ENCODE peak calls at places on chromosome 18, in four cellular contexts. One of them, this sample, is unnamed.

GRCh38 chr18:79685281-79685680 is 5.7 kb downstream of the CTDP1 start:
- DNase-seq in K562: no peak
- DNase-seq in mammary epithelial cell: no peak
- DNase-seq in psoas muscle: no peak
- DNase-seq in this sample: no peak

GRCh38 chr18:26703170-26703933 is 155.0 kb upstream of the KCTD1 start:
- DNase-seq in K562: no peak
- DNase-seq in mammary epithelial cell: no peak
- DNase-seq in psoas muscle: no peak
- DNase-seq in this sample: no peak

GRCh38 chr18:52394602-52395001 is 54.6 kb downstream of the DCC start:
- DNase-seq in K562: no peak
- DNase-seq in mammary epithelial cell: no peak
- DNase-seq in psoas muscle: no peak
- DNase-seq in this sample: no peak

GRCh38 chr18:63787673-63788072 is 12.5 kb downstream of the SERPINB7 start:
- DNase-seq in K562: no peak
- DNase-seq in mammary epithelial cell: no peak
- DNase-seq in psoas muscle: no peak
- DNase-seq in this sample: no peak

GRCh38 chr18:52046842-52047241 is 293.2 kb upstream of the DCC start:
- DNase-seq in K562: no peak
- DNase-seq in mammary epithelial cell: no peak
- DNase-seq in psoas muscle: no peak
- DNase-seq in this sample: peak; percentile 88

GRCh38 chr18:54241483-54241882 is 17.0 kb upstream of the MBD2 start:
- DNase-seq in K562: no peak
- DNase-seq in mammary epithelial cell: no peak
- DNase-seq in psoas muscle: no peak
- DNase-seq in this sample: no peak

GRCh38 chr18:59298871-59299270 is 19.6 kb downstream of the CPLX4 start:
- DNase-seq in K562: no peak
- DNase-seq in mammary epithelial cell: no peak
- DNase-seq in psoas muscle: no peak
- DNase-seq in this sample: peak; percentile 81

GRCh38 chr18:32439802-32440201 is 30.9 kb downstream of the GAREM1 start:
- DNase-seq in K562: no peak
- DNase-seq in mammary epithelial cell: no peak
- DNase-seq in psoas muscle: no peak
- DNase-seq in this sample: no peak

GRCh38 chr18:77316641-77317040 is 67.0 kb downstream of the GALR1 start:
- DNase-seq in K562: no peak
- DNase-seq in mammary epithelial cell: peak; percentile 17
- DNase-seq in psoas muscle: no peak
- DNase-seq in this sample: no peak

GRCh38 chr18:54734059-54734458 is 94.2 kb upstream of the RAB27B start:
- DNase-seq in K562: peak; percentile 19
- DNase-seq in mammary epithelial cell: peak; percentile 91
- DNase-seq in psoas muscle: no peak
- DNase-seq in this sample: no peak

GRCh38 chr18:68438983-68439382 is 275.9 kb downstream of the TMX3 start:
- DNase-seq in K562: no peak
- DNase-seq in mammary epithelial cell: peak; percentile 57
- DNase-seq in psoas muscle: peak; percentile 12
- DNase-seq in this sample: no peak

GRCh38 chr18:61606759-61607158 is 273.5 kb downstream of the CDH20 start:
- DNase-seq in K562: peak; percentile 19
- DNase-seq in mammary epithelial cell: peak; percentile 89
- DNase-seq in psoas muscle: peak; percentile 71
- DNase-seq in this sample: no peak

GRCh38 chr18:45874501-45875184 is 49.2 kb downstream of the SIGLEC15 start:
- DNase-seq in K562: no peak
- DNase-seq in mammary epithelial cell: peak; percentile 52
- DNase-seq in psoas muscle: no peak
- DNase-seq in this sample: no peak

GRCh38 chr18:7725897-7726296 is 158.8 kb downstream of the PTPRM start:
- DNase-seq in K562: no peak
- DNase-seq in mammary epithelial cell: no peak
- DNase-seq in psoas muscle: no peak
- DNase-seq in this sample: no peak

GRCh38 chr18:78601349-78601748 is 378.3 kb upstream of the SALL3 start:
- DNase-seq in K562: no peak
- DNase-seq in mammary epithelial cell: no peak
- DNase-seq in psoas muscle: no peak
- DNase-seq in this sample: no peak

GRCh38 chr18:75754433-75754832 is 326.9 kb upstream of the SMIM21 start:
- DNase-seq in K562: no peak
- DNase-seq in mammary epithelial cell: no peak
- DNase-seq in psoas muscle: no peak
- DNase-seq in this sample: no peak

GRCh38 chr18:48441405-48441881 is 32.3 kb upstream of the ZBTB7C start:
- DNase-seq in K562: no peak
- DNase-seq in mammary epithelial cell: no peak
- DNase-seq in psoas muscle: peak; percentile 67
- DNase-seq in this sample: peak; percentile 36

GRCh38 chr18:9861933-9862332 is 23.8 kb upstream of the TXNDC2 start:
- DNase-seq in K562: no peak
- DNase-seq in mammary epithelial cell: no peak
- DNase-seq in psoas muscle: no peak
- DNase-seq in this sample: no peak

DNA sequence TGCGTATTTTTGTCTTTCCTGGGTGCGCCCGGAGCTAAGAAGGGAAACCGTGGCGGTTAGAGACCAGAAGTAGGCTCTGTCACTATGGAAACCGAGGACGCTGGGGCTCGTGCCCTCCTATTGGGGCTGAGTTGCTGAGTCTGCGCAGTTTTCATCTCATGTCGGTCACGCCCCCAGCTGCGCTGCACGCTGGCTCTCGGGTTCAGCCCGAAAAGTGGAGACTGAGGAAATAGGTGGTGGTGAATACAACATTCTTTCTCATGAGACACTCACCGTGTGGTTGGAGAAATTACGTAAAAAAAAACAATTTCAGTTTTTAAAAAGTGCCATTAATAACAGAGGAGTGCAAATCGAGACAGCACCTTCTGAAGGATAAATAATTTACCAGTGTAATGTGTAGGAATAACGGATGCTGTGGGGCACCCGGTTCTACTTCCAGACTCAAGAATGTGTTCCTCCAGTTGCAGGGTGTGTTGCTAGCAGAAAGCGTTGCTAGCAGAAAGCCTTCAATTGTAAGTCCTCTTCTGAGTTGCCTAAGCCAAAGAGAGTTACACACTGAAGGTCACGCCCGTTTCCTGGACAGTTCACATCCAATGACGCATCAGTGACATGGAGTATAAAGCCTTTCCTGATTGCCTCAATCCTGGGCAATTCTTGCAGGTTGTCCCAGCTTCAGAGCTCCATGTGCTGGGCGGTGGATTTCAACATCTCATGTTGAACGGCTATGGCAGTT is 20.4 kb upstream of the CXXC1 start:
- DNase-seq in K562: peak; percentile 84
- DNase-seq in mammary epithelial cell: peak; percentile 92
- DNase-seq in psoas muscle: peak; percentile 86
- DNase-seq in this sample: peak; percentile 93
- H3K27ac ChIP-seq in K562: no peak overlapping the region
- H3K27ac ChIP-seq in mammary epithelial cell: peak overlapping the region; percentile 79
- H3K27ac ChIP-seq in psoas muscle: no peak overlapping the region
- H3K27ac ChIP-seq in this sample: no peak overlapping the region

DNA sequence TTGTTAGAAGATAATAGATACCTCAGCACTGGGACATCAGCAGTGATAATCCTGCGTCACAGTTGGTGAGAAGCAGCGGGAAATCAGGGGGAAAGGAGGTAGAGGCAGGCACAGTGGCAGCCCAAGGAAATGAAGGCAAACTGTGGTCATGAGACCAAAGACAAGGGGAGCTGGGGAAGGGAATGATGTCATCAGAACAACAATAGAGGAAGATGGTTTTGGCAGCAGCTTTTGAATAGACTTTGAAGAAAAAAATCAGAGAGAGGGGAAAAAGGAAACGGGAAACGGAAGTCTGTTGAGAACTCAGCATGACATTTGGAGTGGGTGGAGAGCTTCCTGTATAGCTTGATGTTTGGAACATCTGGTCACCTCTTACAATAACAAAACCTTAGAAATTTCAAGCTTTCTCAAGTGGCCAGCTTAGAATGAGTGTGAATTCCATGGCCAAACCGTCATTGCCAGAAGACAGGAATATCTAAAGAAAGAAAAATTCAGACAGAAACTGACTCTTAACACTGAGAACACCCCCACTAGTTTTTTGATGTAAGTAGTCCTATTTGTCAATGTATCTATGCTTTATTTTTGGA is 18.4 kb upstream of the YES1 start:
- DNase-seq in K562: peak; percentile 55
- DNase-seq in mammary epithelial cell: peak; percentile 11
- DNase-seq in psoas muscle: no peak
- DNase-seq in this sample: no peak
- H3K4me3 ChIP-seq in K562: peak overlapping the region; percentile 41
- H3K4me3 ChIP-seq in mammary epithelial cell: no peak overlapping the region
- H3K4me3 ChIP-seq in psoas muscle: no peak overlapping the region
- H3K4me3 ChIP-seq in this sample: peak overlapping the region; percentile 12

GRCh38 chr18:2970344-2970743 is 42.6 kb downstream of the LPIN2 start:
- DNase-seq in K562: no peak
- DNase-seq in mammary epithelial cell: no peak
- DNase-seq in psoas muscle: no peak
- DNase-seq in this sample: no peak
- H3K27ac ChIP-seq in K562: no peak overlapping the region
- H3K27ac ChIP-seq in mammary epithelial cell: no peak overlapping the region
- H3K27ac ChIP-seq in psoas muscle: no peak overlapping the region
- H3K27ac ChIP-seq in this sample: no peak overlapping the region

GRCh38 chr18:35240664-35241522 is at the start of gene ZNF397:
- DNase-seq in K562: peak; percentile 99
- DNase-seq in mammary epithelial cell: peak; percentile 93
- DNase-seq in psoas muscle: peak; percentile 99
- DNase-seq in this sample: peak; percentile 98

GRCh38 chr18:35241523-35241804 is 630 bp downstream of the ZNF397 start:
- DNase-seq in K562: no peak
- DNase-seq in mammary epithelial cell: no peak
- DNase-seq in psoas muscle: no peak
- DNase-seq in this sample: no peak

GRCh38 chr18:35239314-35239713 is 1.5 kb upstream of the ZNF397 start:
- DNase-seq in K562: peak; percentile 21
- DNase-seq in mammary epithelial cell: no peak
- DNase-seq in psoas muscle: no peak
- DNase-seq in this sample: no peak

GRCh38 chr18:35244671-35245070 is 3.8 kb downstream of the ZNF397 start:
- DNase-seq in K562: no peak
- DNase-seq in mammary epithelial cell: no peak
- DNase-seq in psoas muscle: no peak
- DNase-seq in this sample: no peak

DNA sequence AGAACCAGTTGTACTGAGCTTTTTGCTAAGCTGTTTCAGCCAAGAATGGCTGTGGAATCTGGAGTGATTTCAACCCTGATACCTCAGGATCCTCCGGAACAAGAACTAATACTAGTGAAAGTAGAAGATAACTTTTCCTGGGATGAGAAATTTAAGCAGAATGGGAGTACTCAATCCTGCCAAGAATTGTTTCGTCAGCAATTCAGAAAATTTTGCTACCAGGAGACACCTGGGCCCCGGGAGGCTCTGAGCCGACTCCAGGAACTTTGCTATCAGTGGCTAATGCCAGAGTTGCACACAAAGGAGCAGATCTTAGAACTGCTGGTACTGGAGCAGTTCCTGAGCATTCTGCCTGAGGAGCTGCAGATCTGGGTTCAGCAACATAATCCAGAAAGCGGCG is 1.6 kb downstream of the ZNF397 start:
- DNase-seq in K562: no peak
- DNase-seq in mammary epithelial cell: no peak
- DNase-seq in psoas muscle: no peak
- DNase-seq in this sample: no peak
- H3K4me3 ChIP-seq in K562: no peak overlapping the region
- H3K4me3 ChIP-seq in mammary epithelial cell: no peak overlapping the region
- H3K4me3 ChIP-seq in psoas muscle: no peak overlapping the region
- H3K4me3 ChIP-seq in this sample: no peak overlapping the region

GRCh38 chr18:74065366-74065765 is 82.3 kb downstream of the FBXO15 start:
- DNase-seq in K562: no peak
- DNase-seq in mammary epithelial cell: no peak
- DNase-seq in psoas muscle: no peak
- DNase-seq in this sample: no peak
- H3K27ac ChIP-seq in K562: no peak overlapping the region
- H3K27ac ChIP-seq in mammary epithelial cell: no peak overlapping the region
- H3K27ac ChIP-seq in psoas muscle: no peak overlapping the region
- H3K27ac ChIP-seq in this sample: no peak overlapping the region

DNA sequence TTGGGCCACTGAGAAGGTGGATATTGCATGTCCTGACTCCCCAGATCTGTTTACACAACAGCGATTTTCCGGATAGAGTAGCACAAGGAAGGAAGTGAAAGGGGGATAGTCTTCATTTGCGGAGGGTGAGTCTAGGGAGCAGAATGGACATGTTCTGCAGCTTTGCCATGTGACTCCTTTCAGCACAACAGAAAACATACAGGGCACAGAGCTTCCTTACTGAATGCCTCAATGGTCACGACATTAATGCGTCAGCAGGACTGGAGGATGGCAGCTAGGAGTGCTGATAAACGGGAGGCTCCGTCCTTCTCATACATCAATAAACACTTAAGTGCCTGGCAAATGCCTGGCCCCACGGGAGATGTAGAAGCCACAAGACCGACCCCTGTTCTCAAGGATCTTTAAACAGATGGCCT is 163.0 kb downstream of the FAM210A start:
- DNase-seq in K562: no peak
- DNase-seq in mammary epithelial cell: no peak
- DNase-seq in psoas muscle: no peak
- DNase-seq in this sample: no peak
- H3K4me3 ChIP-seq in K562: no peak overlapping the region
- H3K4me3 ChIP-seq in mammary epithelial cell: no peak overlapping the region
- H3K4me3 ChIP-seq in psoas muscle: no peak overlapping the region
- H3K4me3 ChIP-seq in this sample: no peak overlapping the region

GRCh38 chr18:11020454-11020853 is 128.9 kb downstream of the PIEZO2 start:
- DNase-seq in K562: no peak
- DNase-seq in mammary epithelial cell: no peak
- DNase-seq in psoas muscle: no peak
- DNase-seq in this sample: no peak

GRCh38 chr18:11019295-11019694 is 130.1 kb downstream of the PIEZO2 start:
- DNase-seq in K562: no peak
- DNase-seq in mammary epithelial cell: no peak
- DNase-seq in psoas muscle: no peak
- DNase-seq in this sample: no peak

GRCh38 chr18:11020867-11021414 is 128.4 kb downstream of the PIEZO2 start:
- DNase-seq in K562: no peak
- DNase-seq in mammary epithelial cell: no peak
- DNase-seq in psoas muscle: no peak
- DNase-seq in this sample: no peak

GRCh38 chr18:11025270-11025669 is 124.1 kb downstream of the PIEZO2 start:
- DNase-seq in K562: no peak
- DNase-seq in mammary epithelial cell: no peak
- DNase-seq in psoas muscle: no peak
- DNase-seq in this sample: no peak

DNA sequence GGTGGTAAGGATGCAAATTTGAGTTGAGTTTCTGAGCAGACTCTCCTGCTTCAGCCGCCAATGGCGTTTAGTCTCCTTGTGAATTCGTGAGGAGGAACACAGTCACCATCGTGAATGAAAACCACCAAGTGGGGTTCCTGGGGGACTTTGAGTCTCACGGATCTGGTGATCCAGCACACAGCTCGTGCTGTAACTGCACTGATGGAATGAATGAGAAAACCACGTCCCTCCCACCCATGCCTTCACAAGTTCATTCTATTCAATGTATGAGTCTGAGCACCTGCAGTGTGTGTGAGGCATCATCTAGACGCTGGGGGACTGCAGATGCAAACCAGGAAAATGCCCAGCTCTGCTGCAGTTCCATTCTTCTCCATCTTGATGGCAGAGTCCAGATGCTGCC is 127.9 kb downstream of the PIEZO2 start:
- DNase-seq in K562: no peak
- DNase-seq in mammary epithelial cell: no peak
- DNase-seq in psoas muscle: no peak
- DNase-seq in this sample: no peak
- H3K27ac ChIP-seq in K562: no peak overlapping the region
- H3K27ac ChIP-seq in mammary epithelial cell: no peak overlapping the region
- H3K27ac ChIP-seq in psoas muscle: no peak overlapping the region
- H3K27ac ChIP-seq in this sample: no peak overlapping the region

This sample was measured in WERI-Rb-1.